ENCODE peak calls at places on chromosomes 12 and 14, in seven cellular contexts. W is sigmoid colon, M is HCT116, T is GM23338, X is Panc1, E is GM12878, O is endothelial cell of umbilical vein. C is an unnamed sample. For H3K4me1, the result is how much of the 10 kb centered on the place peaks cover.

GRCh38 chr12:108591267-108591980 is 6.5 kb downstream of the TMEM119 start:
- DNase-seq in W (no peak), M (no peak), T (no peak), X (no peak), E (no peak), O (no peak), C (no peak)

GRCh38 chr12:28800129-28800528 is 348.9 kb upstream of the FAR2 start:
- DNase-seq in W (no peak), M (no peak), T (no peak), X (no peak), E (peak), O (no peak), C (no peak)

GRCh38 chr12:111597731-111598636 is 1.1 kb downstream of the ATXN2 start:
- DNase-seq in W (peak), M (no peak), T (peak), X (no peak), E (no peak), O (peak), C (peak)

GRCh38 chr12:68648179-68648578 is 37.5 kb downstream of the RAP1B start:
- DNase-seq in W (no peak), M (no peak), T (no peak), X (no peak), E (no peak), O (no peak), C (no peak)

GRCh38 chr14:54129850-54130640 is 173.4 kb upstream of the BMP4 start:
- DNase-seq in W (no peak), M (no peak), T (no peak), X (no peak), E (no peak), O (no peak), C (no peak)

GRCh38 chr14:32075636-32076277 is 1.3 kb upstream of the ARHGAP5 start:
- DNase-seq in W (peak), M (no peak), T (peak), X (no peak), E (no peak), O (no peak), C (peak)

GRCh38 chr12:607541-608001 is 55.7 kb downstream of the NINJ2 start:
- DNase-seq in W (no peak), M (no peak), T (peak), X (no peak), E (no peak), O (peak), C (no peak)

GRCh38 chr12:5432011-5432400 is at the start of gene NTF3:
- DNase-seq in W (no peak), M (no peak), T (peak), X (no peak), E (no peak), O (no peak), C (no peak)

GRCh38 chr12:72872986-72873385 is 600.8 kb downstream of the TRHDE start:
- DNase-seq in W (no peak), M (no peak), T (peak), X (no peak), E (no peak), O (no peak), C (no peak)

GRCh38 chr12:49332891-49333371 is 4.1 kb downstream of the C1QL4 start:
- DNase-seq in W (peak), M (no peak), T (peak), X (no peak), E (no peak), O (no peak), C (no peak)

GRCh38 chr14:77026930-77027537 is 1.5 kb downstream of the IRF2BPL start:
- DNase-seq in W (peak), M (no peak), T (peak), X (no peak), E (no peak), O (peak), C (no peak)

GRCh38 chr14:53214384-53214783 is 61.3 kb upstream of the DDHD1 start:
- DNase-seq in W (no peak), M (no peak), T (no peak), X (no peak), E (no peak), O (no peak), C (no peak)

GRCh38 chr12:47889040-47889439 is 15.8 kb downstream of the VDR start:
- DNase-seq in W (no peak), M (no peak), T (no peak), X (no peak), E (no peak), O (no peak), C (no peak)

GRCh38 chr14:49586673-49587460 is 687 bp upstream of the RPS29 start:
- DNase-seq in W (no peak), M (peak), T (peak), X (peak), E (peak), O (peak), C (peak)

GRCh38 chr12:51160814-51161459 is 12.0 kb downstream of the TFCP2 start:
- DNase-seq in W (no peak), M (no peak), T (no peak), X (no peak), E (no peak), O (no peak), C (no peak)

GRCh38 chr12:111033281-111034147 is 113.1 kb upstream of the MYL2 start:
- DNase-seq in W (no peak), M (no peak), T (peak), X (no peak), E (no peak), O (no peak), C (no peak)

GRCh38 chr14:105413542-105413886 is 6.1 kb upstream of the MTA1 start:
- DNase-seq in W (no peak), M (no peak), T (no peak), X (no peak), E (no peak), O (no peak), C (no peak)

GRCh38 chr12:71846322-71846940 is 6.9 kb downstream of the TBC1D15 start:
- DNase-seq in W (no peak), M (peak), T (peak), X (no peak), E (no peak), O (peak), C (no peak)

GRCh38 chr12:92414383-92415065 is 268.9 kb upstream of the BTG1 start:
- DNase-seq in W (no peak), M (no peak), T (no peak), X (no peak), E (no peak), O (peak), C (no peak)

GRCh38 chr14:60945984-60946383 is 34.9 kb downstream of the TRMT5 start:
- DNase-seq in W (no peak), M (no peak), T (no peak), X (no peak), E (no peak), O (no peak), C (no peak)

GRCh38 chr14:103624860-103625259 is 4.2 kb upstream of the KLC1 start:
- DNase-seq in W (peak), M (peak), T (no peak), X (no peak), E (no peak), O (peak), C (peak)

GRCh38 chr14:38125484-38125912 is 82.2 kb upstream of the SSTR1 start:
- DNase-seq in W (no peak), M (no peak), T (no peak), X (no peak), E (no peak), O (peak), C (no peak)

GRCh38 chr12:46450279-46450748 is 77.7 kb upstream of the SLC38A2 start:
- DNase-seq in W (peak), M (no peak), T (no peak), X (no peak), E (no peak), O (peak), C (peak)

GRCh38 chr12:47021298-47021697 is 58.1 kb upstream of the PCED1B start:
- DNase-seq in W (no peak), M (peak), T (peak), X (peak), E (peak), O (peak), C (no peak)

GRCh38 chr14:23929822-23930294 is 23.7 kb upstream of the DHRS4 start:
- DNase-seq in W (peak), M (peak), T (peak), X (peak), E (peak), O (peak), C (peak)

GRCh38 chr12:6047249-6048227 is 76.9 kb downstream of the VWF start:
- DNase-seq in W (no peak), M (no peak), T (no peak), X (no peak), E (no peak), O (no peak), C (no peak)

GRCh38 chr12:111942557-111942956 is 70.4 kb downstream of the TMEM116 start:
- DNase-seq in W (no peak), M (no peak), T (no peak), X (no peak), E (no peak), O (peak), C (peak)

GRCh38 chr12:125069616-125070015 is 4.4 kb downstream of the AACS start:
- DNase-seq in W (no peak), M (no peak), T (no peak), X (no peak), E (no peak), O (no peak), C (no peak)

GRCh38 chr12:12087693-12088034 is 16.9 kb downstream of the BCL2L14 start:
- DNase-seq in W (no peak), M (no peak), T (no peak), X (no peak), E (no peak), O (no peak), C (no peak)

GRCh38 chr14:75411194-75411552 is 16.6 kb upstream of the JDP2 start:
- DNase-seq in W (no peak), M (no peak), T (no peak), X (no peak), E (no peak), O (no peak), C (no peak)

GRCh38 chr12:6630696-6631095 is 5.1 kb downstream of the LPAR5 start:
- DNase-seq in W (no peak), M (no peak), T (no peak), X (no peak), E (no peak), O (no peak), C (no peak)

GRCh38 chr14:99749142-99749541 is 44.1 kb upstream of the EML1 start:
- DNase-seq in W (no peak), M (no peak), T (peak), X (no peak), E (no peak), O (no peak), C (no peak)

GRCh38 chr12:43653917-43654316 is 101.9 kb upstream of the ADAMTS20 start:
- DNase-seq in W (no peak), M (no peak), T (no peak), X (no peak), E (no peak), O (no peak), C (no peak)

GRCh38 chr12:124588689-124589318 is 21.4 kb upstream of the NCOR2 start:
- DNase-seq in W (peak), M (no peak), T (no peak), X (no peak), E (no peak), O (peak), C (no peak)

GRCh38 chr12:459430-460258 is at the start of gene B4GALNT3:
- DNase-seq in W (no peak), M (peak), T (peak), X (no peak), E (no peak), O (no peak), C (peak)

GRCh38 chr14:50775357-50775756 is 55.6 kb downstream of the NIN start:
- DNase-seq in W (no peak), M (no peak), T (no peak), X (no peak), E (no peak), O (peak), C (no peak)

GRCh38 chr12:108699955-108700563 is 31.3 kb downstream of the CORO1C start:
- DNase-seq in W (no peak), M (no peak), T (no peak), X (no peak), E (no peak), O (peak), C (no peak)

GRCh38 chr12:119842380-119842779 is 34.7 kb downstream of the CIT start:
- DNase-seq in W (no peak), M (no peak), T (no peak), X (no peak), E (no peak), O (no peak), C (no peak)

GRCh38 chr14:25394356-25394755 is 344.4 kb upstream of the STXBP6 start:
- DNase-seq in W (no peak), M (no peak), T (no peak), X (no peak), E (no peak), O (no peak), C (no peak)

GRCh38 chr14:25394791-25395391 is 344.9 kb upstream of the STXBP6 start:
- DNase-seq in W (no peak), M (no peak), T (no peak), X (no peak), E (no peak), O (peak), C (no peak)

GRCh38 chr14:25400607-25401206 is 350.8 kb upstream of the STXBP6 start:
- DNase-seq in W (no peak), M (no peak), T (peak), X (peak), E (no peak), O (peak), C (peak)

GRCh38 chr14:25396128-25396527 is 346.2 kb upstream of the STXBP6 start:
- DNase-seq in W (no peak), M (no peak), T (no peak), X (no peak), E (no peak), O (peak), C (no peak)
- H3K4me1 ChIP-seq in W (under half), M (under half), T (under half), X (under half), E (under half), O (under half), C (under half)

GRCh38 chr14:90275820-90276219 is 19.5 kb downstream of the PSMC1 start:
- DNase-seq in W (no peak), M (no peak), T (no peak), X (no peak), E (no peak), O (peak), C (no peak)

GRCh38 chr14:90273532-90273931 is 17.2 kb downstream of the PSMC1 start:
- DNase-seq in W (no peak), M (no peak), T (no peak), X (no peak), E (no peak), O (peak), C (no peak)

GRCh38 chr14:90274019-90274418 is 17.7 kb downstream of the PSMC1 start:
- DNase-seq in W (no peak), M (no peak), T (no peak), X (no peak), E (no peak), O (no peak), C (no peak)

GRCh38 chr14:90275455-90275814 is 19.1 kb downstream of the PSMC1 start:
- DNase-seq in W (no peak), M (no peak), T (no peak), X (no peak), E (no peak), O (no peak), C (no peak)

DNA sequence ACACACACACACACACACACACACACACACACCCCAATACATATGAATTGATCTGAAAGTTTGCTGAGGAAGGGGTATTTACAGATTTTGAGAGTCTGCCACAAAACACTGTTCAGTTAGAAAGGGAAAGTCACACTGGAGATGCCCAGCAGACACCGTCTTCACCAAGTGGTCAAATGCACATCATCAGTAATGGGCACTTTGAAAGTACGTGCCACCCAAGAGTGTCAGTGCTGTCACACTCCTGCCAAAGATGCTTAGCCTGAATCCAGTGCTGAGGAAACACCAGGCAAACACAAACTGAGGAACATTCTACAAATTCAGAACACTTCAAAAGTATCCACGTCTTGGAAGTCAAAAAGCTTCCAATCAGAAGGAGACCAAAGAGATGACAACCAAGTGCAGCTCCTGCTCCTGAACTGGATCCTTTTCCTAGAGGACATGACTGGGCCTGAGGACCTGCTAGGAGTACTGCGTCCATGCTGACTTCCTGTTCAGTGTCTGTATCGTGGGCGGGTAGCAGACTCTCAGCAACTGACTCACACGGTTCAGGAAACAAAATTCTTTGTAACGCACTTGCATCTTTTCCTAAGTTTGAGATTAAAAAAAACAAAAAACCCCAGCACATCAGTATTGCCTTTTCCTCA is 18.6 kb downstream of the PSMC1 start:
- DNase-seq in W (no peak), M (no peak), T (no peak), X (no peak), E (no peak), O (peak), C (no peak)
- TF ChIP-seq POLR2AphosphoS5 in W (no peak), M (no peak), T (no peak), X (no peak), E (no peak), O (peak), C (no peak)

GRCh38 chr12:70186436-70186835 is 56.8 kb upstream of the CNOT2 start:
- DNase-seq in W (no peak), M (no peak), T (no peak), X (no peak), E (no peak), O (no peak), C (no peak)
- H3K4me1 ChIP-seq in W (under half), M (under half), T (under half), X (under half), E (under half), O (under half), C (under half)

GRCh38 chr12:19916193-19916498 is 452.2 kb upstream of the PDE3A start:
- DNase-seq in W (no peak), M (no peak), T (no peak), X (no peak), E (no peak), O (peak), C (no peak)

GRCh38 chr12:19916982-19917381 is 451.4 kb upstream of the PDE3A start:
- DNase-seq in W (no peak), M (no peak), T (no peak), X (no peak), E (no peak), O (no peak), C (no peak)

GRCh38 chr12:19912996-19913395 is 455.3 kb upstream of the PDE3A start:
- DNase-seq in W (no peak), M (no peak), T (no peak), X (no peak), E (no peak), O (no peak), C (peak)

GRCh38 chr12:19910681-19911080 is 457.7 kb upstream of the PDE3A start:
- DNase-seq in W (no peak), M (no peak), T (no peak), X (no peak), E (no peak), O (peak), C (no peak)

DNA sequence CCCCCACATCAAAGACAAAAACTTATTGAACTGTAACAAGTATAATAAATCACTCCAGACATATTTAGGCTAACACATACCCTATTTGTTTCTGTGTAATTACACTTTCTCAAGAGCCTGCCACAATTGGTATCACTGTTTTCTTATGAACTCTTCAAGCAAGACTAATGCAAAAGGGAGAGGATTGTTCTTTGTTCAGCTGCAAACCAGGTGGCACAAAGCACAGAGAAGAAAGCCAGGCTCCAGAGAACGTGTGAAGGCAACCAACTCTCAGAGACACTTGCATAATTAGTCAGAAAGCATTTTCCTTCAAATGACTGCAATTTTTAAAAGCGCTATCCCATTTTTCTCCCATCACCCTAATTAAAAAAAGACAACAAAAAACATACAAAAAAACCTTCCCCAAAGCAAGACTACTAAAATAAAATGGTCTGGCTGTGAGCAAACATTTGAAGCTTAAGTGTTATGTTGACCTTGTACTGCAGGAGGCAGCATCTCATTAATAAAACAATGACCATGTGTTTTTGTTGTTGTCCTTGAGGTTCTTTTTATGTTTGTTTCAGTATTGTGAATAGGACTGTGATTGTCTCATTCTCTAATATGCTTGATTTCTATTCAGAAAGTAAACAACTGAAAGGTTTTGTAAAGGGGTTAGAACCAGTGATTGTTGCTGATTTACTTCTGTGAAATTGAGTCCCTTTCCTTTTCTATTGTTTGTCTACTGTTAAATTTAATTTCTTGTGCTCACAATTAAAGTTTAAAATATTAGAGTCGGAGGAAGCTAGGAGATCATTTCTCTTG is 452.7 kb upstream of the PDE3A start:
- DNase-seq in W (no peak), M (peak), T (peak), X (no peak), E (no peak), O (peak), C (no peak)
- TF ChIP-seq POLR2AphosphoS5 in W (no peak), M (no peak), T (no peak), X (no peak), E (no peak), O (no peak), C (no peak)

GRCh38 chr12:55925870-55926737 is 1.6 kb downstream of the PYM1 start:
- DNase-seq in W (no peak), M (peak), T (no peak), X (no peak), E (no peak), O (no peak), C (no peak)
- H3K4me1 ChIP-seq in W (under half), M (half or more), T (under half), X (under half), E (under half), O (under half), C (under half)

GRCh38 chr12:98601924-98602323 is 8.4 kb downstream of the SLC25A3 start:
- DNase-seq in W (no peak), M (no peak), T (no peak), X (no peak), E (no peak), O (no peak), C (no peak)
- TF ChIP-seq POLR2AphosphoS5 in W (no peak), M (no peak), T (no peak), X (no peak), E (no peak), O (no peak), C (no peak)

DNA sequence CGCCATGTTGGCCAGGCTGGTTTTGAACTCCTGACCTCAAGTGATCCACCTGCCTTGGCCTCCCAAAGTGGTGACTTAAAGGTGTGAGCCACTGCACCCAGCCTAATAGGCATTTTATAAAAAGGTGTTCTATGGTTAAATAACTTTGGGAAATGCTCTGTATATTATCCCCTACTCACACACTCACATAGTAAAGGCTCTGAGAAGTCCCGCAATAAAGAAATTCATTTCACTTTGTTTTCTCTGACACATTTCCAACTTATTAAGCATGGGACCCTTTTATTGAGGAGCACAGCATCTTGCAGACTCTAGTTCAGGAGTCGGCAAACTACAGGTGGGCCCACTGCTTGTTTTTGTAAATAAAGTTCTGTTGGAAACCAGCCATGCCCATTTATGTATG is 63.9 kb downstream of the RNFT2 start:
- DNase-seq in W (no peak), M (no peak), T (no peak), X (no peak), E (no peak), O (no peak), C (no peak)
- H3K4me1 ChIP-seq in W (under half), M (under half), T (under half), X (under half), E (under half), O (under half), C (under half)